ENCODE peak calls at places on chromosomes 1 and 21, in six cellular contexts. M is GM23248, I is PC-3, J is HCT116, H is neural progenitor cell, R is SK-N-SH. Z is an unnamed sample.
A peak's percentile ranks its signal among the peaks of the same experiment; 100 is the strongest.

GRCh38 chr1:150973826-150974579 is 632 bp downstream of the CERS2 start:
- DNase-seq in I (peak; percentile 54), R (peak; percentile 83), H (peak; percentile 75), J (no peak), M (peak; percentile 64), Z (peak; percentile 47)

GRCh38 chr1:100816049-100816448 is 78.6 kb downstream of the EXTL2 start:
- DNase-seq in I (no peak), H (no peak), M (no peak), J (no peak), R (no peak), Z (no peak)

GRCh38 chr21:41481191-41481590 is 26.8 kb downstream of the TMPRSS2 start:
- DNase-seq in I (no peak), H (no peak), M (peak; percentile 78), R (no peak), J (no peak), Z (no peak)

GRCh38 chr1:178278135-178278534 is 184.2 kb downstream of the RASAL2 start:
- DNase-seq in H (no peak), I (no peak), R (no peak), J (no peak), M (no peak), Z (no peak)

GRCh38 chr1:94926915-94927404 is at the start of gene CNN3:
- DNase-seq in M (peak; percentile 97), J (peak; percentile 62), H (peak; percentile 98), R (peak; percentile 98), I (peak; percentile 87), Z (no peak)

GRCh38 chr1:21524686-21525339 is 15.6 kb downstream of the ALPL start:
- DNase-seq in M (no peak), I (no peak), H (peak; percentile 33), J (no peak), R (no peak), Z (no peak)

GRCh38 chr1:54413295-54413694 is 7.1 kb upstream of the SSBP3 start:
- DNase-seq in H (no peak), J (no peak), R (no peak), M (peak; percentile 80), I (peak; percentile 60), Z (no peak)

GRCh38 chr1:37509181-37509580 is 5.4 kb downstream of the MEAF6 start:
- DNase-seq in R (peak; percentile 15), H (peak; percentile 14), J (no peak), I (peak; percentile 54), M (peak; percentile 56), Z (peak; percentile 37)

GRCh38 chr1:39649786-39650185 is 10.3 kb upstream of the HEYL start:
- DNase-seq in H (no peak), R (no peak), I (no peak), M (no peak), J (no peak), Z (no peak)

GRCh38 chr1:183438060-183438459 is 19.9 kb upstream of the NMNAT2 start:
- DNase-seq in M (no peak), J (no peak), R (no peak), H (no peak), I (no peak), Z (no peak)

GRCh38 chr1:117659565-117660264 is 53.9 kb downstream of the TENT5C start:
- DNase-seq in I (no peak), R (no peak), H (no peak), M (no peak), J (no peak), Z (peak; percentile 71)

GRCh38 chr21:46048926-46049889 is 48.7 kb upstream of the COL6A2 start:
- DNase-seq in M (peak; percentile 99), J (no peak), I (peak; percentile 94), R (no peak), H (no peak), Z (no peak)

GRCh38 chr1:16397095-16397494 is 30.1 kb downstream of the SZRD1 start:
- DNase-seq in R (no peak), M (peak; percentile 20), J (no peak), I (no peak), H (no peak), Z (no peak)

GRCh38 chr1:246591047-246591446 is 24.8 kb downstream of the CNST start:
- DNase-seq in I (no peak), J (no peak), M (no peak), H (no peak), R (no peak), Z (peak; percentile 53)

GRCh38 chr1:170678196-170678595 is 14.3 kb downstream of the PRRX1 start:
- DNase-seq in H (no peak), J (no peak), R (no peak), I (no peak), M (peak; percentile 82), Z (no peak)

GRCh38 chr1:210072129-210072528 is 134.1 kb downstream of the SYT14 start:
- DNase-seq in I (no peak), J (no peak), H (no peak), M (peak; percentile 68), R (peak; percentile 49), Z (no peak)

GRCh38 chr1:159056069-159056698 is 20.4 kb downstream of the AIM2 start:
- DNase-seq in R (no peak), H (peak; percentile 28), I (no peak), J (no peak), M (no peak), Z (no peak)

GRCh38 chr1:79695133-79695532 is 688.6 kb upstream of the ADGRL4 start:
- DNase-seq in J (no peak), I (no peak), R (no peak), H (no peak), M (no peak), Z (no peak)

GRCh38 chr1:94438692-94439276 is 20.6 kb downstream of the ABCD3 start:
- DNase-seq in H (no peak), I (no peak), J (no peak), R (no peak), M (peak; percentile 30), Z (no peak)

GRCh38 chr1:48115835-48116234 is 106.7 kb upstream of the SLC5A9 start:
- DNase-seq in R (no peak), H (no peak), I (no peak), J (no peak), M (no peak), Z (no peak)

GRCh38 chr21:17613242-17613676 is 558 bp upstream of the BTG3 start:
- DNase-seq in M (peak; percentile 53), R (no peak), J (no peak), I (no peak), H (no peak), Z (no peak)

GRCh38 chr1:236913371-236914037 is 90.7 kb downstream of the MT1HL1 start:
- DNase-seq in I (peak; percentile 11), R (no peak), J (no peak), M (peak; percentile 81), H (no peak), Z (no peak)

GRCh38 chr1:114720492-114720891 is 3.9 kb upstream of the NRAS start:
- DNase-seq in J (no peak), M (no peak), R (no peak), H (no peak), I (no peak), Z (no peak)

GRCh38 chr1:95627244-95627643 is 393.2 kb downstream of the RWDD3 start:
- DNase-seq in M (no peak), I (no peak), R (no peak), H (no peak), J (no peak), Z (no peak)

GRCh38 chr1:241440904-241441303 is 78.7 kb downstream of the FH start:
- DNase-seq in J (no peak), H (no peak), I (no peak), R (no peak), M (no peak), Z (no peak)

GRCh38 chr1:29808141-29808995 is 572.0 kb downstream of the PTPRU start:
- DNase-seq in H (no peak), I (no peak), J (no peak), R (peak; percentile 6), M (no peak), Z (no peak)

GRCh38 chr1:43541721-43542401 is 11.2 kb downstream of the PTPRF start:
- DNase-seq in H (no peak), M (peak; percentile 52), R (no peak), J (no peak), I (no peak), Z (no peak)

GRCh38 chr1:156936191-156936590 is 15.8 kb downstream of the LRRC71 start:
- DNase-seq in I (no peak), M (no peak), R (no peak), J (no peak), H (no peak), Z (no peak)

GRCh38 chr1:182149411-182149965 is 88.0 kb upstream of the ZNF648 start:
- DNase-seq in J (no peak), R (no peak), H (no peak), I (no peak), M (peak; percentile 95), Z (no peak)

GRCh38 chr1:202162049-202162417 is 1.6 kb upstream of the PTPN7 start:
- DNase-seq in H (no peak), M (no peak), I (no peak), R (no peak), J (no peak), Z (peak; percentile 0)

GRCh38 chr1:172917972-172918371 is 132.8 kb downstream of the TNFSF18 start:
- DNase-seq in M (peak; percentile 96), J (peak; percentile 93), I (peak; percentile 100), R (no peak), H (no peak), Z (no peak)

GRCh38 chr21:39843916-39844315 is 23.3 kb upstream of the PCP4 start:
- DNase-seq in J (no peak), R (no peak), I (no peak), H (no peak), M (no peak), Z (no peak)
- H3K27me3 ChIP-seq in J (no peaks in the 10 kb centered on the region), R (no peaks in the 10 kb centered on the region), I (peaks cover 5% of the 10 kb centered on the region), H (no peaks in the 10 kb centered on the region), M (no peaks in the 10 kb centered on the region), Z (no peaks in the 10 kb centered on the region)

GRCh38 chr1:244350027-244350426 is 101.7 kb downstream of the ADSS2 start:
- DNase-seq in I (no peak), H (no peak), J (no peak), M (no peak), R (no peak), Z (peak; percentile 75)
- TF ChIP-seq EZH2phosphoT487 in I (no peak), H (no peak), J (no peak), M (no peak), R (no peak), Z (no peak)

DNA sequence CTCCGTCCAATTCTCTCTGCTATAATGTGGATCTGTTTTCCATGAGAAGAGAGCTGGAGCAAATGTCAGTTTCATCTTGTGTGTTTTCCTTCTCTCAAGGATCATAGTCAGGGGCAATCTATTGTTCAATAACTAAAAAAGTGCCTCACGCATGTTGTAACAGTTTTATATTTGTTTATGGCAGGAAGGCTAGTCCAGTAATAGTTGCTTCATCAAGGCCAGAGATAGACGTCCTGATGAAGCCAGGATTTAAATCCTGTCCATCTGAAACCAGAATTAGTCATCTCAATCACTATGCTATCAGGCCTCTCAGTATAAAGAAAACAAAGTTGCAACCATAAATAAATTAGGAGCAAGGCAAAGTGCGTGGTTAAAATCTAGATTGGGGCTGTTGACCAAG is 30.2 kb upstream of the DUSP10 start:
- DNase-seq in M (no peak), I (peak; percentile 49), R (no peak), J (no peak), H (no peak), Z (no peak)
- H3K9ac ChIP-seq in M (no peak overlapping the region), I (no peak overlapping the region), R (no peak overlapping the region), J (no peak overlapping the region), H (no peak overlapping the region), Z (no peak overlapping the region)

DNA sequence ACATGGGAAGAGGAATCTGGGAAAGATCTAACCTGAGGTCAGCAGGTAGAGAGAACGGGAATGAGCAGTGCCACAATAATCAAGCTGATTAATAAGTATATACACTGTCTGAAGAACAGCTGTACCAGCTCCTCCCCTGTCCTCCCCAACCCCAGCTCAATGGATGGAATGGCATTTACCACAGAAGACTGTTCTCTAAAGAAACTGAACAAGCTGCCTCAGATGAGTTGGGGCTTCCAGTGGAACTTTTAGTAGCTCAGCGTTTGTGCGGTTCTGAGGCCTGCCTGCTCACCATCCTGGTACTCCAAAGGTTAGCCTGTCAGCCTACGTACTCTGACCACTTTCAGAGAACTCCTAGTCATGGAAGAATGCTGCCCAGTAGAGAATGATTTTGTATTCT is 101.9 kb upstream of the LBR start:
- DNase-seq in J (no peak), M (no peak), I (no peak), H (no peak), R (no peak), Z (no peak)
- H3K27me3 ChIP-seq in J (no peaks in the 10 kb centered on the region), M (no peaks in the 10 kb centered on the region), I (no peaks in the 10 kb centered on the region), H (no peaks in the 10 kb centered on the region), R (no peaks in the 10 kb centered on the region), Z (no peaks in the 10 kb centered on the region)